ENCODE peak calls at places on chromosomes 7 and 10, in six cellular contexts. X is adrenal gland, Y is A549, A is GM23338, I is lower lobe of right lung, L is testis. Q is an unnamed sample.

GRCh38 chr10:122310311-122311050 is 39.4 kb downstream of the BTBD16 start:
- DNase-seq in X (peak), Y (peak), A (peak), I (no peak), L (no peak), Q (no peak)

GRCh38 chr7:131328387-131329175 is 905 bp downstream of the MKLN1 start:
- DNase-seq in X (no peak), Y (no peak), A (no peak), I (no peak), L (no peak), Q (no peak)

GRCh38 chr7:151123485-151124204 is 37.4 kb downstream of the AGAP3 start:
- DNase-seq in X (peak), Y (peak), A (peak), I (peak), L (peak), Q (peak)

GRCh38 chr10:86671419-86671818 is 3.1 kb downstream of the LDB3 start:
- DNase-seq in X (no peak), Y (no peak), A (no peak), I (no peak), L (no peak), Q (no peak)

GRCh38 chr7:41967156-41967555 is 264.3 kb upstream of the INHBA start:
- DNase-seq in X (no peak), Y (no peak), A (no peak), I (no peak), L (no peak), Q (no peak)

GRCh38 chr10:18886102-18886501 is 162.5 kb upstream of the MALRD1 start:
- DNase-seq in X (peak), Y (no peak), A (no peak), I (no peak), L (no peak), Q (no peak)

GRCh38 chr7:118389629-118390028 is 165.1 kb downstream of the ANKRD7 start:
- DNase-seq in X (no peak), Y (no peak), A (no peak), I (no peak), L (no peak), Q (no peak)

GRCh38 chr7:155733582-155734444 is 78.5 kb downstream of the SHH start:
- DNase-seq in X (no peak), Y (no peak), A (no peak), I (no peak), L (no peak), Q (no peak)

GRCh38 chr10:53846809-53847208 is 954.2 kb downstream of the PCDH15 start:
- DNase-seq in X (no peak), Y (no peak), A (peak), I (no peak), L (no peak), Q (no peak)

GRCh38 chr10:131825960-131826650 is 74.7 kb upstream of the PPP2R2D start:
- DNase-seq in X (no peak), Y (no peak), A (no peak), I (peak), L (no peak), Q (no peak)

GRCh38 chr7:81769891-81770818 is at the start of gene HGF:
- DNase-seq in X (peak), Y (no peak), A (peak), I (peak), L (peak), Q (peak)

GRCh38 chr10:62907470-62908212 is 91.5 kb upstream of the EGR2 start:
- DNase-seq in X (no peak), Y (no peak), A (no peak), I (no peak), L (no peak), Q (no peak)

DNA sequence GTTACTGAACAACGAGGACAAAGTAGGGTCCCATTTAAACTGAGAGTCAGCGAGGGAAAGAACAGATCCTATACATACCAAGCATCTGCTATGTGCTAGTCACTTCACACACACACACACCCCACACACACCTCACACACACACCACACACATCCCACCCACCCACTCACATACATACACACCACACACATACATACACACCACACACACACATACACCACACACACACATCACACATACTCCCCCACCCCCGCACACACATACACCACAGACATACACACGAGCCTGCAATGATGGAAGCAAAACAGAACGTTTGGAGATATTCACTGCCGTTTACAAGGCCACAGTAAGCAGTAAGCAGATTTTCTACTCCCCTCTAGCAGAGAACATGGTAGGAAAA is 608 bp upstream of the GRB10 start:
- DNase-seq in X (no peak), Y (no peak), A (no peak), I (no peak), L (no peak), Q (no peak)
- H3K4me3 ChIP-seq in X (no peak), Y (no peak), A (peak), I (peak), L (no peak), Q (no peak)

GRCh38 chr10:78862328-78862640 is 206.5 kb upstream of the ZMIZ1 start:
- DNase-seq in X (no peak), Y (no peak), A (no peak), I (no peak), L (no peak), Q (no peak)

GRCh38 chr10:78861456-78862327 is 207.1 kb upstream of the ZMIZ1 start:
- DNase-seq in X (no peak), Y (no peak), A (no peak), I (no peak), L (no peak), Q (peak)

GRCh38 chr10:78859266-78859665 is 209.5 kb upstream of the ZMIZ1 start:
- DNase-seq in X (no peak), Y (no peak), A (no peak), I (no peak), L (no peak), Q (no peak)

GRCh38 chr10:78860260-78860914 is 208.4 kb upstream of the ZMIZ1 start:
- DNase-seq in X (no peak), Y (no peak), A (no peak), I (no peak), L (no peak), Q (no peak)

GRCh38 chr10:78859769-78860168 is 209.0 kb upstream of the ZMIZ1 start:
- DNase-seq in X (no peak), Y (no peak), A (no peak), I (no peak), L (no peak), Q (no peak)
- H3K4me3 ChIP-seq in X (no peak), Y (no peak), A (no peak), I (no peak), L (no peak), Q (no peak)

DNA sequence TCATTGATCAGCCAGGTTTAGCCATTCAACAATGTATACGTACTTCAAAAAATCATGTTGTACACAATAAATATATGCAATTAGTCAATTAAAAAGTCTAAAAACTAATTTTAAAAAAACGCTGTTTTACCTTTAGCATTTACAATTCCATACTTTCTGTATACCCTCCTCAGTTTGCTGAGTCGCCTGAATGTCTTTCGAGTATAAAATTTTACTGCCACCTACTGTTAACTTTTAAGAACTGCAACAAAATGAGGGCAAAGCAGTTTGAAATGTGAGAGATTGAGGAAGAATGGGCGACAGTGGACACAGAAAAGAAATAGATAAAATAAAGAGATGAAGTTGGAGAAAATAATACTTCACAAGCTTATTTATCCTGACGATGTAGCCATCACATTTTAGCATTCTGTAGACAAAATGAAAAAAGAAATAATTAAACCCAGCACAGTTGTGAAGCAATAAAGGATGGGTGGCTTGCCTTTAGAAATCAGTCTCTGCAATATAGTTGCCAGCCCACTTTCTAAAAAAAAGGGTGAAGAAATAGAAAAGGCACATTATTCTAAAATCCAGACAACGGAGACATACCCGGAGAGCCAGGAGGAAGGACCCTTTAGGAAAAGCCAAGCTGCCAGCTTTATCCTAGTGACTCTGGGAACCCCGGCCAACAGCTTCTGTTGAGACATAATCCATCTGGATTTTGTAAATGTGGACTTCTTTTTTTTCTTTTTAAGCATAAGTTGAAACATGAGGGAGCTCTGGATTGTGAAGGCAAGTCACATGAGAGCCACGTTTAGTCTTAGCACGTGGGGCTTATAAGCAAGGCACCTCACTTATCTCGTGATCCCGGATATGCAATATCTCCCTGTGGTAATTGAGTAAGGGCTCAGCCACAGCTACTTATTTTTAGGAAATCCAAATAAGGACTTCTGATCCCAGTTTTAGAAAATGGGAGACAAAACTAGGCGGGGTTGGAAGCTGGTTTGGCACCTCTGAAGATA is 110.9 kb upstream of the PTN start:
- DNase-seq in X (peak), Y (peak), A (peak), I (no peak), L (peak), Q (no peak)
- H3K4me3 ChIP-seq in X (no peak), Y (no peak), A (no peak), I (no peak), L (no peak), Q (peak)

GRCh38 chr10:126042354-126042753 is 146.0 kb downstream of the FANK1 start:
- DNase-seq in X (no peak), Y (no peak), A (no peak), I (no peak), L (no peak), Q (no peak)

GRCh38 chr10:126037946-126038345 is 141.6 kb downstream of the FANK1 start:
- DNase-seq in X (no peak), Y (no peak), A (no peak), I (no peak), L (no peak), Q (no peak)

GRCh38 chr10:126042906-126043305 is 146.5 kb downstream of the FANK1 start:
- DNase-seq in X (no peak), Y (no peak), A (no peak), I (no peak), L (no peak), Q (no peak)

GRCh38 chr10:126043389-126043788 is 147.0 kb downstream of the FANK1 start:
- DNase-seq in X (no peak), Y (no peak), A (no peak), I (no peak), L (no peak), Q (no peak)

DNA sequence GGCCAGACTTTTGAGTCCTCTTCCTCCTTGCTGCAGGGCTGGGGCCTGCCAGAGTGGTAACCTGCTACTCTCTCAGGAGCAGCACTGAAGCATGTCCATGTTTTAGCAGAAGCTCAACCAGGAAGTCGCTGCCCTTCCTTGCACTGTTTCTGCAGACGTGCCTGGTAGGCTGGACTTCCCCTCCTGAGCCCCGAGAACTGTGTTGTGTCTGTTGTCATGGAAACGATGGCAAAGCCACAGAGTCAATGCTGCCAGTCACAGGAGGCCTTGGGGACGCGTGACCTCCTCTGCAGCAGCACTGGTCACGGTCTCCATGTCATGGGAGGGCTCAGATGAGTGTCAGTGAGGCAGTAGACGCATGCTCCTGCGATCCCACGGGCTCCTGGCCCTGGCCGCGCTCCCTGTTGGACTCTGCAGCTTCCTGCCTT is 145.5 kb downstream of the FANK1 start:
- DNase-seq in X (peak), Y (peak), A (peak), I (peak), L (peak), Q (peak)
- H3K4me3 ChIP-seq in X (no peak), Y (no peak), A (no peak), I (peak), L (no peak), Q (no peak)

GRCh38 chr7:139830779-139831498 is 1.9 kb downstream of the TBXAS1 start:
- DNase-seq in X (no peak), Y (no peak), A (no peak), I (no peak), L (no peak), Q (no peak)

GRCh38 chr7:139828880-139829653 is at the start of gene TBXAS1:
- DNase-seq in X (no peak), Y (peak), A (no peak), I (peak), L (peak), Q (no peak)

GRCh38 chr7:139828446-139828845 is 618 bp upstream of the TBXAS1 start:
- DNase-seq in X (no peak), Y (no peak), A (no peak), I (no peak), L (no peak), Q (no peak)

GRCh38 chr7:139830292-139830691 is 1.2 kb downstream of the TBXAS1 start:
- DNase-seq in X (no peak), Y (no peak), A (no peak), I (no peak), L (no peak), Q (no peak)

DNA sequence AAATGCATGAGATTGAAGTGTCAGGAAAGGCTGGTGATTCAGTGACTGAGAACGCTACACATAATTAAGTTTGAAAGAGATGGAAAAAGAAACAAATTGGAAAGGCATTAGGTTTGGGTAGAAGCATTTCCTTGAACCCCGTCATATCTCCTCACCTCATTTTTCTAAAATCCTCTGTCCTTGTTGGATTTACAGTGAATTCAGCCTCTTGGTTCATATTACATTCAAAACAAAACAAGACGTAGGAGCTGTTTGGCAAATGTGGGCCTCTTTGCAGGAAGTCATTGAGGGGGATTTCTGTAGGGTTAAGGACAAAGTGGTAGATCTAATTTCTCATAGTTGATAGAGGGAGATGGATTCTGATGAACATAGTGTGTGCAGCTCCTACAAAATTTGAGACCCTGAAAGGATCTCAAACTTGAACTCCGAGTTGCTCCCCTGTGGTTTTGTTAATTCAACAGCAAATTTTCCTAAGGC is 628 bp downstream of the TBXAS1 start:
- DNase-seq in X (no peak), Y (no peak), A (no peak), I (no peak), L (no peak), Q (no peak)
- H3K4me3 ChIP-seq in X (peak), Y (peak), A (no peak), I (peak), L (no peak), Q (no peak)